ENCODE peak calls at places on chromosomes 3 and 15, in four cellular contexts. W is A549, X is HepG2, Z is SK-N-SH. F is an unnamed sample.

GRCh38 chr15:83365370-83365938 is 81.0 kb upstream of the BNC1 start:
- DNase-seq in X (no peak), Z (peak), W (peak), F (no peak)

GRCh38 chr3:150787741-150788370 is 24.9 kb upstream of the SIAH2 start:
- DNase-seq in W (peak), Z (peak), X (peak), F (no peak)

GRCh38 chr15:73573572-73573971 is 59.6 kb downstream of the NPTN start:
- DNase-seq in Z (no peak), X (no peak), W (no peak), F (no peak)

GRCh38 chr3:5787863-5788488 is 600.5 kb downstream of the EDEM1 start:
- DNase-seq in W (no peak), X (no peak), Z (peak), F (no peak)

GRCh38 chr3:16842710-16843270 is 42.0 kb upstream of the PLCL2 start:
- DNase-seq in X (no peak), W (no peak), Z (no peak), F (no peak)

GRCh38 chr3:174716956-174717355 is 142.2 kb upstream of the NAALADL2 start:
- DNase-seq in X (no peak), Z (no peak), W (no peak), F (no peak)

GRCh38 chr3:195557327-195557726 is 14.2 kb upstream of the PPP1R2 start:
- DNase-seq in Z (no peak), W (no peak), X (peak), F (no peak)

GRCh38 chr3:37179144-37179967 is 5.0 kb upstream of the LRRFIP2 start:
- DNase-seq in Z (no peak), W (no peak), X (peak), F (no peak)

GRCh38 chr3:124986153-124987143 is 51.9 kb upstream of the MUC13 start:
- DNase-seq in W (peak), X (no peak), Z (peak), F (no peak)

GRCh38 chr3:188139466-188139865 is 14.5 kb upstream of the LPP start:
- DNase-seq in Z (no peak), W (no peak), X (no peak), F (no peak)
- TF ChIP-seq PBX3 in Z (no peak), W (no peak), X (no peak), F (no peak)

GRCh38 chr15:57611119-57611518 is 19.4 kb downstream of the MYZAP start:
- DNase-seq in W (no peak), Z (no peak), X (peak), F (no peak)

GRCh38 chr15:57610130-57610529 is 18.4 kb downstream of the MYZAP start:
- DNase-seq in Z (no peak), W (peak), X (no peak), F (no peak)

GRCh38 chr15:57607570-57608000 is 15.9 kb downstream of the MYZAP start:
- DNase-seq in X (peak), Z (no peak), W (peak), F (no peak)

GRCh38 chr15:57606816-57607215 is 15.1 kb downstream of the MYZAP start:
- DNase-seq in Z (no peak), X (no peak), W (no peak), F (no peak)

DNA sequence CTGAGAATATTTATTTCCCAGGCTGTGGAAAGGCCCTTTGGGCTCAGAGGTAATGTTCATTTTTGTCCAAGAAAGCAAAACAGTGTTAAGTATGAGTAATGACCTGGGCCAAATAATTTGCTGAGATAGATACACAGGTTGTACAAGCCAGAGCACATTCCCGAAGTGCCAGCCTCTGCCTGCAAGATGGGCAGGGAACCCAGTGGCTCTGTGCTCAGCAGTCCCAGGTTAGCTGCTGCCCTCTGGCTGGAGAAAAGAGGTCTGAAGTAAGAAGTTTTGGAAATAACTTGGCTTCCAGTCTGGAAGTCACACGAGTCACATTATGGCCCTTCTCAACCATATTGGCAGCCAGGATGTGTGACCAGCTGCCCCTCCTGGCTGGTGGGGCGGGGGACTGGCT is 20.2 kb downstream of the MYZAP start:
- DNase-seq in Z (peak), W (peak), X (peak), F (no peak)
- TF ChIP-seq PBX3 in Z (no peak), W (no peak), X (no peak), F (no peak)

DNA sequence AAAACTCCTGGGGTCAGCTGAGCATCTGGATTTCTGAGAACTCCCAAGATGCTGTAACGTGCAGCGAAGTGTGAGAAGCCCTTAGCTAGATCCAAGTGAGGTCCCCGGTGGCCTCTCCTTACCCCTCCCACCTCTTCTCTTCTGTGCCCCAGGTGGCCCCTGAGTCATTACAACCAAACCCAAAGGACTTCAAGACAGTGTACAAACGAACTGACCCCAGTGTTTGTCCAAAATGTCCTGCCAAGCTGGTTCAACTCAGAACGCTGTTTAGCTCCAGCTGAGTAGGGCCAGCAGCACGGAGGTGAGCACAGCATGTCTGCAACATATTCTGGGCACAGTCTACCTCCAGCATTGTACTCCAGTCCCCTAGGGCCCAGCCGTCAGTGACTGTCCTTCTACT is 73.9 kb upstream of the OXTR start:
- DNase-seq in X (no peak), W (no peak), Z (no peak), F (no peak)
- TF ChIP-seq PBX3 in X (no peak), W (no peak), Z (no peak), F (no peak)

GRCh38 chr3:169072494-169072893 is 591.0 kb downstream of the MECOM start:
- DNase-seq in X (no peak), W (no peak), Z (no peak), F (no peak)
- TF ChIP-seq PBX3 in X (no peak), W (no peak), Z (no peak), F (no peak)

DNA sequence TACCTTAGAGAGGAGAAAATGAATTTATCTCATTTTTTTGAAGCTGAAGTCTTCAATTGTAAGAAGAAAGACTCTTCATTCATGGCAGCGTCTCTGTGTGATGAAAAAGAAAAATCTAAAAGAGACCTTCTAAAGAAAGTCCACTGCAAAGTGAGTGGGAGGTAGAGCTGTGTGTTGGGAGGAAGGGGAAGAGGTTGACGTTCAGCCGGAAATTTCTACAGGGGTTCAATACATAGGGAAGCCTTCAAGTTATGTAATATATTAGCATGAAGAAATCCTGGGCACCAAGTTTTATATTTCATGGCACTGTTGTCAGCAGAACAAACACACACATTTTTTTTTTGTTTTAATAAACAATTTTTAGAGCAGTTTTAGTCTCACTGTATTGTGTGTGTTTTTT is 31.9 kb downstream of the HES1 start:
- DNase-seq in W (no peak), X (no peak), Z (no peak), F (no peak)
- TF ChIP-seq PBX3 in W (no peak), X (no peak), Z (no peak), F (no peak)

GRCh38 chr15:69689133-69689532 is 236.5 kb downstream of the RPLP1 start:
- DNase-seq in W (no peak), Z (no peak), X (no peak), F (no peak)

GRCh38 chr15:69686626-69687025 is 234.0 kb downstream of the RPLP1 start:
- DNase-seq in Z (no peak), X (no peak), W (no peak), F (no peak)

GRCh38 chr15:69685524-69686452 is 233.2 kb downstream of the RPLP1 start:
- DNase-seq in Z (no peak), X (no peak), W (no peak), F (no peak)
- TF ChIP-seq PBX3 in Z (no peak), X (no peak), W (no peak), F (no peak)

GRCh38 chr15:77784361-77785292 is 151.9 kb upstream of the LINGO1 start:
- DNase-seq in Z (peak), W (peak), X (peak), F (no peak)
- TF ChIP-seq PBX3 in Z (no peak), W (no peak), X (no peak), F (no peak)

GRCh38 chr15:78012643-78013077 is 64.9 kb downstream of the TBC1D2B start:
- DNase-seq in X (peak), W (peak), Z (no peak), F (no peak)
- TF ChIP-seq PBX3 in X (no peak), W (no peak), Z (no peak), F (no peak)

GRCh38 chr15:89178307-89178977 is 42.9 kb downstream of the RLBP1 start:
- DNase-seq in W (no peak), X (no peak), Z (no peak), F (no peak)
- TF ChIP-seq PBX3 in W (no peak), X (no peak), Z (no peak), F (no peak)

F was measured in GM12878.